ENCODE peak calls at places on chromosomes 4 and X, in eight cellular contexts. P is germinal center; B is activated CD4-positive, alpha-beta memory T cell treated with anti-CD3 and anti-CD28 coated beads for 36 hours; V is stimulated activated CD4-positive, alpha-beta T cell treated with anti-CD3 and anti-CD28 coated beads, TNF-alpha, amount 100 ng/mL, for 4 hours; O is nucleus accumbens; C is GM23248; S is T-helper 1 cell; M is myocyte. Y is an unnamed sample.

GRCh38 chr4:150080875-150081274 is 2.6 kb downstream of the DCLK2 start:
- DNase-seq in P (no peak), B (no peak), V (no peak), O (no peak), C (no peak), S (no peak), M (no peak), Y (no peak)

GRCh38 chr4:76589872-76590846 is 155.1 kb downstream of the SHROOM3 start:
- DNase-seq in P (no peak), B (no peak), V (no peak), O (no peak), C (peak; percentile 90), S (no peak), M (peak; percentile 97), Y (no peak)

GRCh38 chr4:112057479-112057878 is 87.8 kb upstream of the FAM241A start:
- DNase-seq in P (no peak), B (no peak), V (no peak), O (no peak), C (no peak), S (no peak), M (no peak), Y (no peak)

GRCh38 chr4:26108024-26108423 is 194.0 kb downstream of the SMIM20 start:
- DNase-seq in P (no peak), B (no peak), V (no peak), O (no peak), C (no peak), S (no peak), M (no peak), Y (no peak)

GRCh38 chrX:46461653-46462191 is 83.5 kb downstream of the ZNF674 start:
- DNase-seq in P (no peak), B (no peak), V (no peak), O (no peak), C (no peak), S (no peak), M (no peak), Y (no peak)

GRCh38 chr4:85187106-85187505 is 220.6 kb upstream of the WDFY3 start:
- DNase-seq in P (no peak), B (no peak), V (no peak), O (no peak), C (no peak), S (no peak), M (no peak), Y (no peak)

GRCh38 chr4:138669479-138670165 is 346.0 kb upstream of the NOCT start:
- DNase-seq in P (no peak), B (no peak), V (no peak), O (no peak), C (peak; percentile 69), S (no peak), M (no peak), Y (no peak)

GRCh38 chr4:144649646-144650045 is 3.7 kb downstream of the HHIP start:
- DNase-seq in P (no peak), B (no peak), V (no peak), O (no peak), C (no peak), S (no peak), M (no peak), Y (no peak)

GRCh38 chr4:23654791-23655190 is 235.1 kb downstream of the PPARGC1A start:
- DNase-seq in P (no peak), B (no peak), V (no peak), O (no peak), C (no peak), S (no peak), M (no peak), Y (no peak)

GRCh38 chrX:132858018-132858417 is 100.4 kb downstream of the HS6ST2 start:
- DNase-seq in P (no peak), B (no peak), V (no peak), O (no peak), C (no peak), S (no peak), M (no peak), Y (no peak)

GRCh38 chrX:31320740-31321139 is 248.9 kb upstream of the FTHL17 start:
- DNase-seq in P (no peak), B (no peak), V (no peak), O (no peak), C (no peak), S (no peak), M (no peak), Y (no peak)

GRCh38 chrX:101219840-101220191 is 230 bp downstream of the DRP2 start:
- DNase-seq in P (no peak), B (no peak), V (no peak), O (peak; percentile 1), C (peak; percentile 53), S (no peak), M (peak; percentile 77), Y (no peak)

GRCh38 chr4:5940470-5941203 is 47.8 kb upstream of the CRMP1 start:
- DNase-seq in P (no peak), B (no peak), V (no peak), O (no peak), C (no peak), S (no peak), M (peak; percentile 14), Y (peak; percentile 58)

GRCh38 chr4:122458625-122459024 is 2.1 kb upstream of the IL2 start:
- DNase-seq in P (no peak), B (peak; percentile 75), V (peak; percentile 29), O (no peak), C (peak; percentile 67), S (peak; percentile 18), M (peak; percentile 28), Y (no peak)

GRCh38 chrX:86148024-86148511 is at the start of gene DACH2:
- DNase-seq in P (peak; percentile 79), B (peak; percentile 62), V (no peak), O (peak; percentile 81), C (peak; percentile 49), S (peak; percentile 14), M (peak; percentile 1), Y (peak; percentile 80)

GRCh38 chr4:7007944-7008343 is 35.2 kb upstream of the TADA2B start:
- DNase-seq in P (no peak), B (no peak), V (no peak), O (no peak), C (no peak), S (no peak), M (no peak), Y (no peak)

GRCh38 chr4:85445058-85445639 is 29.8 kb upstream of the ARHGAP24 start:
- DNase-seq in P (no peak), B (no peak), V (no peak), O (no peak), C (no peak), S (no peak), M (peak; percentile 32), Y (no peak)

GRCh38 chrX:136192839-136193414 is 45.6 kb downstream of the FHL1 start:
- DNase-seq in P (no peak), B (no peak), V (no peak), O (no peak), C (peak; percentile 76), S (no peak), M (peak; percentile 41), Y (no peak)

GRCh38 chrX:42678133-42678532 is 99.8 kb downstream of the PPP1R2C start:
- DNase-seq in P (no peak), B (no peak), V (no peak), O (no peak), C (peak; percentile 12), S (no peak), M (no peak), Y (no peak)

GRCh38 chrX:152907084-152907651 is 9.3 kb downstream of the ZNF185 start:
- DNase-seq in P (no peak), B (no peak), V (no peak), O (peak; percentile 37), C (peak; percentile 27), S (no peak), M (no peak), Y (no peak)

GRCh38 chr4:153643406-153644016 is 40.6 kb upstream of the TLR2 start:
- DNase-seq in P (peak; percentile 78), B (no peak), V (no peak), O (no peak), C (peak; percentile 59), S (no peak), M (peak; percentile 43), Y (peak; percentile 49)

GRCh38 chr4:53119685-53120084 is 246.2 kb downstream of the SCFD2 start:
- DNase-seq in P (no peak), B (no peak), V (no peak), O (no peak), C (peak; percentile 82), S (no peak), M (peak; percentile 45), Y (peak; percentile 21)

GRCh38 chr4:7384003-7384928 is 50.5 kb downstream of the PSAPL1 start:
- DNase-seq in P (no peak), B (peak; percentile 4), V (no peak), O (no peak), C (no peak), S (no peak), M (no peak), Y (no peak)

GRCh38 chrX:150450519-150451177 is 87.5 kb downstream of the MAMLD1 start:
- DNase-seq in P (no peak), B (peak; percentile 41), V (no peak), O (no peak), C (no peak), S (no peak), M (no peak), Y (no peak)

GRCh38 chr4:153067376-153067775 is 131.3 kb downstream of the FHDC1 start:
- DNase-seq in P (no peak), B (no peak), V (no peak), O (no peak), C (peak; percentile 62), S (no peak), M (peak; percentile 32), Y (no peak)

GRCh38 chr4:127236875-127237274 is 395.9 kb upstream of the INTU start:
- DNase-seq in P (no peak), B (no peak), V (no peak), O (no peak), C (peak; percentile 18), S (no peak), M (no peak), Y (no peak)